ENCODE peak calls at places on chromosomes 16 and 17, in six cellular contexts. C is Panc1, K is prostate gland, W is esophagus muscularis mucosa, L is stomach, S is GM12878. Y is an unnamed sample.

GRCh38 chr16:58027341-58028167 is 2.0 kb downstream of the MMP15 start:
- DNase-seq in C (no peak), K (no peak), W (no peak), L (peak), S (no peak), Y (peak)

GRCh38 chr17:67376509-67376891 is 581 bp upstream of the PITPNC1 start:
- DNase-seq in C (no peak), K (peak), W (no peak), L (peak), S (no peak), Y (no peak)

GRCh38 chr16:3158014-3158497 is 23.2 kb downstream of the ZNF213 start:
- DNase-seq in C (no peak), K (peak), W (no peak), L (no peak), S (no peak), Y (peak)

GRCh38 chr16:77043076-77043475 is 147.9 kb upstream of the MON1B start:
- DNase-seq in C (peak), K (no peak), W (no peak), L (no peak), S (no peak), Y (peak)

GRCh38 chr16:50668368-50669008 is 12.6 kb downstream of the SNX20 start:
- DNase-seq in C (no peak), K (no peak), W (no peak), L (peak), S (no peak), Y (no peak)

GRCh38 chr17:63440127-63440769 is 5.9 kb downstream of the CYB561 start:
- DNase-seq in C (no peak), K (no peak), W (no peak), L (no peak), S (no peak), Y (no peak)

GRCh38 chr17:45987706-45988105 is 11.3 kb upstream of the STH start:
- DNase-seq in C (no peak), K (no peak), W (no peak), L (no peak), S (no peak), Y (no peak)

GRCh38 chr16:56684926-56685590 is 2.8 kb downstream of the MT1X start:
- DNase-seq in C (no peak), K (peak), W (no peak), L (no peak), S (no peak), Y (no peak)

GRCh38 chr17:59565959-59566324 is 532 bp downstream of the DHX40 start:
- DNase-seq in C (no peak), K (peak), W (no peak), L (peak), S (no peak), Y (peak)

GRCh38 chr17:66787914-66788313 is 47.0 kb upstream of the CACNG5 start:
- DNase-seq in C (no peak), K (no peak), W (no peak), L (no peak), S (no peak), Y (no peak)

GRCh38 chr17:68205251-68205807 is 42.5 kb upstream of the AMZ2 start:
- DNase-seq in C (peak), K (peak), W (peak), L (peak), S (no peak), Y (peak)

GRCh38 chr17:66943484-66943883 is 21.0 kb upstream of the CACNG4 start:
- DNase-seq in C (no peak), K (no peak), W (no peak), L (no peak), S (no peak), Y (no peak)

GRCh38 chr17:82310877-82311276 is 6.5 kb downstream of the CD7 start:
- DNase-seq in C (no peak), K (no peak), W (no peak), L (no peak), S (no peak), Y (no peak)

GRCh38 chr17:47099451-47099986 is 89.6 kb downstream of the CDC27 start:
- DNase-seq in C (no peak), K (no peak), W (no peak), L (no peak), S (no peak), Y (no peak)

GRCh38 chr16:53084736-53085538 is 30.1 kb downstream of the CHD9 start:
- DNase-seq in C (no peak), K (no peak), W (no peak), L (no peak), S (no peak), Y (no peak)

GRCh38 chr17:49495842-49496182 is 719 bp downstream of the NGFR start:
- DNase-seq in C (no peak), K (no peak), W (no peak), L (no peak), S (no peak), Y (peak)

GRCh38 chr17:63293310-63293709 is 152.8 kb downstream of the CYB561 start:
- DNase-seq in C (no peak), K (no peak), W (no peak), L (no peak), S (no peak), Y (no peak)

GRCh38 chr17:32143525-32143865 is 1.2 kb downstream of the RHOT1 start:
- DNase-seq in C (no peak), K (no peak), W (no peak), L (no peak), S (no peak), Y (no peak)

GRCh38 chr16:13110124-13110796 is 208.9 kb downstream of the SHISA9 start:
- DNase-seq in C (no peak), K (no peak), W (no peak), L (no peak), S (no peak), Y (peak)

GRCh38 chr16:66365588-66365987 is 903 bp upstream of the CDH5 start:
- DNase-seq in C (no peak), K (no peak), W (no peak), L (no peak), S (no peak), Y (no peak)

GRCh38 chr17:915416-916201 is 64.0 kb downstream of the NXN start:
- DNase-seq in C (no peak), K (no peak), W (no peak), L (no peak), S (no peak), Y (peak)

GRCh38 chr17:57671546-57672204 is 73.4 kb downstream of the CCDC182 start:
- DNase-seq in C (peak), K (peak), W (peak), L (peak), S (no peak), Y (peak)

GRCh38 chr17:8408371-8408770 is 10.7 kb upstream of the RNF222 start:
- DNase-seq in C (no peak), K (no peak), W (no peak), L (peak), S (no peak), Y (peak)

GRCh38 chr17:59785091-59785799 is 77.8 kb downstream of the VMP1 start:
- DNase-seq in C (no peak), K (no peak), W (no peak), L (no peak), S (no peak), Y (no peak)

GRCh38 chr17:62725791-62726249 is 82.3 kb downstream of the MARCHF10 start:
- DNase-seq in C (no peak), K (peak), W (no peak), L (no peak), S (no peak), Y (no peak)

GRCh38 chr17:5582177-5582885 is 2.0 kb downstream of the NLRP1 start:
- DNase-seq in C (no peak), K (no peak), W (peak), L (no peak), S (no peak), Y (no peak)

GRCh38 chr16:57167951-57168350 is 17.9 kb downstream of the PSME3IP1 start:
- DNase-seq in C (no peak), K (peak), W (no peak), L (no peak), S (no peak), Y (peak)

GRCh38 chr16:57003439-57004386 is 14.4 kb downstream of the NLRC5 start:
- DNase-seq in C (no peak), K (no peak), W (no peak), L (no peak), S (no peak), Y (peak)

GRCh38 chr16:1745181-1745899 is 26.0 kb downstream of the NME3 start:
- DNase-seq in C (no peak), K (no peak), W (no peak), L (no peak), S (no peak), Y (no peak)

GRCh38 chr16:50257876-50258275 is 8.5 kb upstream of the ADCY7 start:
- DNase-seq in C (no peak), K (no peak), W (no peak), L (peak), S (no peak), Y (no peak)

DNA sequence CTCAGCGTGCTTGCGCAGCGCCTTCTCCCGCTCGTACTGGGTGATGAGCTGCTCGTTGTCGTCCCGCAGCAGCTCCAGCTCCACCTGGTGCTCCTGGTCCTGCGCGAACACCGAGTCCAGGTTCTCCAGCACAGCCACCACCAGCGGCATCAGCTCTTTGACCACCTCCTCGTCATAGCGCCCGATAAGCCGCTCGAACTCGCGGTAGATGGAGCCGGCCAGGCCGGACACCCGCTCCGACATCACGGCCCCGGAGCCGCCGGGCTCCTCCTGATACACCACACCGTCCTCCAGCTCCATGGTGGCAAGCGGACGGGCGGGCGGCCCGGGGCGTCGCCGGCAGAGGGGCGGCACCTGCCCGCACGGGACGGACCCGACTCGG is 320 bp downstream of the SPAG9 start:
- DNase-seq in C (no peak), K (peak), W (no peak), L (peak), S (no peak), Y (no peak)
- TF ChIP-seq POLR2AphosphoS5 in C (no peak), K (no peak), W (peak), L (no peak), S (no peak), Y (no peak)

GRCh38 chr17:78426293-78426879 is 47.9 kb downstream of the PGS1 start:
- DNase-seq in C (no peak), K (no peak), W (no peak), L (no peak), S (no peak), Y (no peak)
- TF ChIP-seq POLR2AphosphoS5 in C (no peak), K (no peak), W (no peak), L (no peak), S (no peak), Y (no peak)

DNA sequence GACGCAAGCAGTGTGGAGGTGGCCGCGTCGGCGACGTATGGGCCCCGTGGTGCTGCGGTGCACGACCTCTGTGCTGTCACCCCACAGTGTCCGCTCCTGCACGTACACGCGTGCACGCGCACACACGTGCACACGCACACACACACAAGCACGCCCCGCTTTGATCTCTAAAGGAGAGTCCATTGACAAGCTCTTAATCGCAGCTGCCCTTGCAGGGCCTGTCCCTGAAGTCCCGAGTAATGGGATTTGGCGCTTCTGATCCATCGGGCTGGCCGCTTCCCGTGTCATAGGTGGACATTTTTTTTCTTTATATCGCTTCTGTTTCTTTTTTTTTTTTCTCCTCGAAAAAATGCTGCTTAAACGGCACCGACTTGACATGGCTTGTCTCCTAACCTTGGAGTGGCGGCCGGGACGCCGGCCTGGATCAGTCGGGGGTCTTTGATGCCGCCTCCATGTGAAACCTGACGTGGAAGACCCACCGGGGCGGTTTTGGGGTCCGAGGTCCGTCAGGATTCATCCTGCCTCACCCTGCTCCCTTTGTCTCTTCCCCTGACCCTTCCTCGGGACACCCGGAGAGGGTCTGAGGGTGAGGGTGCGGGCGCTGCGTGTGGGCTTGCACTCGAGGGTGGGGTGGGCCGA is 8.3 kb upstream of the AXIN1 start:
- DNase-seq in C (no peak), K (no peak), W (no peak), L (no peak), S (no peak), Y (no peak)
- TF ChIP-seq POLR2AphosphoS5 in C (no peak), K (no peak), W (no peak), L (no peak), S (no peak), Y (no peak)

GRCh38 chr16:67531247-67531646 is 2.6 kb downstream of the RIPOR1 start:
- DNase-seq in C (no peak), K (no peak), W (no peak), L (no peak), S (no peak), Y (no peak)
- TF ChIP-seq POLR2AphosphoS5 in C (no peak), K (no peak), W (no peak), L (no peak), S (no peak), Y (no peak)

GRCh38 chr16:640614-641013 is 1.0 kb upstream of the MCRIP2 start:
- DNase-seq in C (no peak), K (no peak), W (no peak), L (no peak), S (no peak), Y (no peak)

GRCh38 chr16:643050-643368 is 1.4 kb downstream of the MCRIP2 start:
- DNase-seq in C (no peak), K (no peak), W (no peak), L (no peak), S (no peak), Y (no peak)

GRCh38 chr16:644556-644955 is 2.9 kb downstream of the MCRIP2 start:
- DNase-seq in C (no peak), K (no peak), W (no peak), L (no peak), S (no peak), Y (no peak)

GRCh38 chr16:641326-642188 is at the start of gene MCRIP2:
- DNase-seq in C (no peak), K (peak), W (peak), L (peak), S (peak), Y (peak)

GRCh38 chr16:642189-643049 is 791 bp downstream of the MCRIP2 start:
- DNase-seq in C (no peak), K (peak), W (no peak), L (peak), S (no peak), Y (peak)
- TF ChIP-seq POLR2AphosphoS5 in C (no peak), K (no peak), W (peak), L (peak), S (peak), Y (no peak)

GRCh38 chr17:73304971-73305786 is 6.6 kb downstream of the CDC42EP4 start:
- DNase-seq in C (no peak), K (no peak), W (peak), L (peak), S (no peak), Y (peak)
- TF ChIP-seq POLR2AphosphoS5 in C (peak), K (peak), W (peak), L (peak), S (no peak), Y (no peak)

GRCh38 chr17:42519546-42520444 is 16.2 kb upstream of the NAGLU start:
- DNase-seq in C (peak), K (peak), W (peak), L (peak), S (no peak), Y (peak)
- TF ChIP-seq POLR2AphosphoS5 in C (peak), K (peak), W (no peak), L (peak), S (no peak), Y (peak)

GRCh38 chr16:88739139-88739974 is 33.1 kb downstream of the CTU2 start:
- DNase-seq in C (no peak), K (peak), W (no peak), L (no peak), S (no peak), Y (no peak)

GRCh38 chr16:88737298-88738166 is 31.2 kb downstream of the CTU2 start:
- DNase-seq in C (no peak), K (peak), W (no peak), L (peak), S (peak), Y (peak)

GRCh38 chr16:88739975-88740726 is 33.8 kb downstream of the CTU2 start:
- DNase-seq in C (no peak), K (no peak), W (no peak), L (no peak), S (no peak), Y (no peak)

GRCh38 chr16:88736496-88736895 is 30.2 kb downstream of the CTU2 start:
- DNase-seq in C (no peak), K (no peak), W (no peak), L (no peak), S (no peak), Y (no peak)

DNA sequence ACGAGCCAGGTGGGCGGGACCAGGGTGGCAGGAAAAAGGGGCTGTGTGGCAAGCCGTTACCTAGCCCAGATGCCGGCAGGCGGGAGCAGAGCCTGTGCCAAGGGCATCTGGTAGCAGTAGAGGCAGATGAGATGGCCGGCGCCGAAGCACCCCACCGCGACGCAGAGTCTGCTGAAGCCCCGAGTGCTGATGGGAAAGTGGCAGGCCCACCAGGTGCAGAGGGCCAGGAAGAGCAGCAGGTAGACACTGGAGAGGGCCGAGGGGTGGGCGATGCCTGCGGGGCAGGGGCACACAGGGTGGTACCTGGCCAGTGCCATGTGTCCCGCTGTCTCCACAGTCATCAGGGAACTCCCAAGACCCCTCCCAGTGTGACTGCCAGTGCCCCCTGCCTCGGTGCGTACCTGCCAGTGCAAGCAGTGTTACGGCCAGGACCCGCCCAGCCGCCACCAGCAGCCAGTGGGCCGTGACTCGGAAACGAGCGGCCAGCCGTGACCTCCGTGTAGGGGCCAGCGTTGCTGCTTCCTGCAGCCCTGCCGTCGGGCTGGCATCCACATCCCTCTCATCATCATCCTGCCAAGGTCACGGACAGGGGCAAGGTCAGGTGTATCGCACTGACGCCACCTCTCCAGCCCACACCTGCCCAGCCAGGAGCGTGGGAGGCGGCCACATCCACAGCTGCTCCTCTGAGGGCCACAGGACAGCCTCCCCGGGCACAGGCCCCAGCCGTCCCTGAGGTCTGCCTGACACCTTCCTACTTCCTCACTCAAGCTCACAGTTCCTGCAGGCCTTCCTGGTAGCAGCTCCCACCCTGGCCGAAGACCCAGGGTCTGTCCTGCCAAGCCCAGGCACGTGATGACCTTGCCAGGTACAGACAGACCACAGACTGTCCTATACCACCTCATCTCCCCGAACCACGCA is 32.1 kb downstream of the CTU2 start:
- DNase-seq in C (no peak), K (no peak), W (no peak), L (no peak), S (no peak), Y (no peak)
- TF ChIP-seq POLR2AphosphoS5 in C (no peak), K (no peak), W (no peak), L (no peak), S (no peak), Y (no peak)

GRCh38 chr17:17086585-17086984 is 44.3 kb downstream of the MPRIP start:
- DNase-seq in C (no peak), K (no peak), W (no peak), L (no peak), S (no peak), Y (no peak)

GRCh38 chr17:17087424-17088103 is 45.3 kb downstream of the MPRIP start:
- DNase-seq in C (no peak), K (no peak), W (no peak), L (no peak), S (no peak), Y (no peak)

GRCh38 chr17:17089206-17089550 is 46.9 kb downstream of the MPRIP start:
- DNase-seq in C (no peak), K (no peak), W (no peak), L (no peak), S (no peak), Y (no peak)

GRCh38 chr17:17088511-17089205 is 46.4 kb downstream of the MPRIP start:
- DNase-seq in C (no peak), K (no peak), W (no peak), L (no peak), S (no peak), Y (no peak)

GRCh38 chr17:17088104-17088485 is 45.8 kb downstream of the MPRIP start:
- DNase-seq in C (no peak), K (no peak), W (no peak), L (no peak), S (no peak), Y (no peak)
- TF ChIP-seq POLR2AphosphoS5 in C (no peak), K (no peak), W (no peak), L (no peak), S (no peak), Y (no peak)

GRCh38 chr16:22685162-22685830 is 128.7 kb upstream of the HS3ST2 start:
- DNase-seq in C (no peak), K (peak), W (no peak), L (no peak), S (no peak), Y (no peak)
- TF ChIP-seq POLR2AphosphoS5 in C (no peak), K (peak), W (peak), L (peak), S (no peak), Y (no peak)